ENCODE peak calls at places on chromosomes 2 and 18, in six cellular contexts. One of them, this sample, is unnamed.

GRCh38 chr2:9800975-9801723 is 42.1 kb upstream of the TAF1B start:
- DNase-seq in cardiac muscle cell: peak
- DNase-seq in SK-N-SH: no peak
- DNase-seq in Calu3: peak
- DNase-seq in H54: peak
- DNase-seq in mesothelial cell of epicardium: no peak
- DNase-seq in this sample: peak

GRCh38 chr2:37164757-37165156 is 8.0 kb upstream of the EIF2AK2 start:
- DNase-seq in mesothelial cell of epicardium: no peak
- DNase-seq in H54: no peak
- DNase-seq in cardiac muscle cell: no peak
- DNase-seq in SK-N-SH: no peak
- DNase-seq in Calu3: no peak
- DNase-seq in this sample: no peak

GRCh38 chr18:415627-416612 is 84.6 kb downstream of the COLEC12 start:
- DNase-seq in cardiac muscle cell: peak
- DNase-seq in mesothelial cell of epicardium: no peak
- DNase-seq in SK-N-SH: no peak
- DNase-seq in H54: peak
- DNase-seq in Calu3: no peak
- DNase-seq in this sample: peak

GRCh38 chr2:223366566-223366965 is 235.6 kb downstream of the SCG2 start:
- DNase-seq in Calu3: no peak
- DNase-seq in SK-N-SH: no peak
- DNase-seq in cardiac muscle cell: no peak
- DNase-seq in mesothelial cell of epicardium: no peak
- DNase-seq in H54: no peak
- DNase-seq in this sample: no peak

GRCh38 chr2:240436626-240437180 is 1.2 kb downstream of the GPC1 start:
- DNase-seq in H54: no peak
- DNase-seq in Calu3: no peak
- DNase-seq in SK-N-SH: no peak
- DNase-seq in cardiac muscle cell: peak
- DNase-seq in mesothelial cell of epicardium: no peak
- DNase-seq in this sample: peak

GRCh38 chr2:152126664-152127063 is 27.8 kb upstream of the CACNB4 start:
- DNase-seq in mesothelial cell of epicardium: no peak
- DNase-seq in Calu3: no peak
- DNase-seq in H54: no peak
- DNase-seq in SK-N-SH: no peak
- DNase-seq in cardiac muscle cell: no peak
- DNase-seq in this sample: peak

GRCh38 chr2:109280804-109281203 is 151.8 kb downstream of the SH3RF3 start:
- DNase-seq in cardiac muscle cell: no peak
- DNase-seq in Calu3: no peak
- DNase-seq in SK-N-SH: no peak
- DNase-seq in mesothelial cell of epicardium: no peak
- DNase-seq in H54: no peak
- DNase-seq in this sample: no peak

GRCh38 chr2:101344173-101344572 is 35.7 kb upstream of the RNF149 start:
- DNase-seq in H54: no peak
- DNase-seq in cardiac muscle cell: no peak
- DNase-seq in SK-N-SH: no peak
- DNase-seq in Calu3: no peak
- DNase-seq in mesothelial cell of epicardium: no peak
- DNase-seq in this sample: no peak

GRCh38 chr2:85744055-85744454 is 9.7 kb upstream of the ATOH8 start:
- DNase-seq in mesothelial cell of epicardium: no peak
- DNase-seq in Calu3: no peak
- DNase-seq in SK-N-SH: no peak
- DNase-seq in H54: no peak
- DNase-seq in cardiac muscle cell: no peak
- DNase-seq in this sample: no peak

GRCh38 chr2:42856891-42857632 is 64.7 kb upstream of the HAAO start:
- DNase-seq in SK-N-SH: peak
- DNase-seq in cardiac muscle cell: no peak
- DNase-seq in Calu3: no peak
- DNase-seq in mesothelial cell of epicardium: no peak
- DNase-seq in H54: no peak
- DNase-seq in this sample: peak

GRCh38 chr2:139478191-139478914 is 698.2 kb upstream of the NXPH2 start:
- DNase-seq in Calu3: no peak
- DNase-seq in cardiac muscle cell: no peak
- DNase-seq in H54: no peak
- DNase-seq in mesothelial cell of epicardium: no peak
- DNase-seq in SK-N-SH: no peak
- DNase-seq in this sample: no peak

GRCh38 chr2:85353876-85354285 is 447 bp downstream of the RETSAT start:
- DNase-seq in mesothelial cell of epicardium: peak
- DNase-seq in H54: peak
- DNase-seq in cardiac muscle cell: peak
- DNase-seq in SK-N-SH: peak
- DNase-seq in Calu3: peak
- DNase-seq in this sample: peak

GRCh38 chr2:126886201-126886905 is 12.3 kb upstream of the TEX51 start:
- DNase-seq in mesothelial cell of epicardium: peak
- DNase-seq in Calu3: no peak
- DNase-seq in H54: peak
- DNase-seq in cardiac muscle cell: peak
- DNase-seq in SK-N-SH: no peak
- DNase-seq in this sample: no peak

GRCh38 chr2:161344737-161345136 is 36.5 kb downstream of the PSMD14 start:
- DNase-seq in H54: no peak
- DNase-seq in cardiac muscle cell: no peak
- DNase-seq in mesothelial cell of epicardium: no peak
- DNase-seq in Calu3: no peak
- DNase-seq in SK-N-SH: no peak
- DNase-seq in this sample: no peak

GRCh38 chr2:74843371-74844298 is 9.7 kb downstream of the HK2 start:
- DNase-seq in SK-N-SH: no peak
- DNase-seq in Calu3: no peak
- DNase-seq in mesothelial cell of epicardium: no peak
- DNase-seq in H54: no peak
- DNase-seq in cardiac muscle cell: peak
- DNase-seq in this sample: no peak

GRCh38 chr2:171482308-171482707 is 40.0 kb upstream of the CYBRD1 start:
- DNase-seq in SK-N-SH: no peak
- DNase-seq in cardiac muscle cell: peak
- DNase-seq in Calu3: no peak
- DNase-seq in H54: no peak
- DNase-seq in mesothelial cell of epicardium: no peak
- DNase-seq in this sample: peak

GRCh38 chr18:11736656-11737055 is 47.6 kb downstream of the GNAL start:
- DNase-seq in H54: no peak
- DNase-seq in cardiac muscle cell: peak
- DNase-seq in SK-N-SH: no peak
- DNase-seq in mesothelial cell of epicardium: no peak
- DNase-seq in Calu3: no peak
- DNase-seq in this sample: no peak

GRCh38 chr2:112459372-112459771 is 22.6 kb upstream of the TTL start:
- DNase-seq in Calu3: no peak
- DNase-seq in mesothelial cell of epicardium: no peak
- DNase-seq in H54: no peak
- DNase-seq in cardiac muscle cell: no peak
- DNase-seq in SK-N-SH: no peak
- DNase-seq in this sample: no peak

GRCh38 chr2:120625865-120626560 is 109.7 kb upstream of the GLI2 start:
- DNase-seq in cardiac muscle cell: no peak
- DNase-seq in SK-N-SH: no peak
- DNase-seq in H54: no peak
- DNase-seq in Calu3: peak
- DNase-seq in mesothelial cell of epicardium: peak
- DNase-seq in this sample: no peak

GRCh38 chr2:120472891-120473309 is 127.0 kb downstream of the INHBB start:
- DNase-seq in cardiac muscle cell: peak
- DNase-seq in H54: no peak
- DNase-seq in Calu3: no peak
- DNase-seq in SK-N-SH: no peak
- DNase-seq in mesothelial cell of epicardium: no peak
- DNase-seq in this sample: no peak

GRCh38 chr2:12296120-12296519 is 420.6 kb upstream of the TRIB2 start:
- DNase-seq in Calu3: no peak
- DNase-seq in SK-N-SH: no peak
- DNase-seq in H54: no peak
- DNase-seq in cardiac muscle cell: no peak
- DNase-seq in mesothelial cell of epicardium: no peak
- DNase-seq in this sample: no peak

GRCh38 chr18:8721716-8722115 is 16.4 kb downstream of the MTCL1 start:
- DNase-seq in mesothelial cell of epicardium: no peak
- DNase-seq in H54: peak
- DNase-seq in Calu3: peak
- DNase-seq in SK-N-SH: no peak
- DNase-seq in cardiac muscle cell: peak
- DNase-seq in this sample: no peak

This sample was measured in SJCRH30.